ENCODE peak calls at places on chromosomes 7 and 10, in seven cellular contexts. F is IMR-90, I is H9, Z is mesenchymal stem cell, R is mesendoderm, D is H1, V is trophoblast cell. C is an unnamed sample.
A peak's percentile ranks its signal among the peaks of the same experiment; 100 is the strongest.

GRCh38 chr10:48509974-48510692 is 94.7 kb downstream of the ARHGAP22 start:
- DNase-seq in I (peak; percentile 38), Z (no peak), D (no peak), R (peak; percentile 67), V (no peak), F (no peak), C (no peak)

GRCh38 chr10:124002391-124003069 is 90.9 kb downstream of the CHST15 start:
- DNase-seq in V (no peak), F (no peak), D (no peak), I (no peak), Z (no peak), R (no peak), C (no peak)

GRCh38 chr7:26958834-26959233 is 94.4 kb upstream of the SKAP2 start:
- DNase-seq in R (no peak), V (no peak), F (peak; percentile 94), D (no peak), I (no peak), Z (peak; percentile 34), C (no peak)

GRCh38 chr7:50368366-50368765 is 63.9 kb downstream of the IKZF1 start:
- DNase-seq in I (no peak), F (no peak), D (no peak), V (no peak), R (no peak), Z (no peak), C (no peak)

GRCh38 chr10:79314761-79315601 is 32.3 kb upstream of the PPIF start:
- DNase-seq in F (no peak), Z (no peak), V (no peak), D (no peak), R (no peak), I (no peak), C (no peak)

GRCh38 chr10:3119796-3120459 is 52.6 kb downstream of the PFKP start:
- DNase-seq in Z (peak; percentile 31), F (peak; percentile 25), I (no peak), R (peak; percentile 25), D (no peak), V (no peak), C (no peak)

GRCh38 chr7:2169923-2170575 is 62.7 kb downstream of the MAD1L1 start:
- DNase-seq in Z (no peak), I (peak; percentile 26), R (no peak), D (no peak), F (no peak), V (peak; percentile 2), C (no peak)

GRCh38 chr7:116864084-116864483 is 1.7 kb downstream of the CAPZA2 start:
- DNase-seq in F (no peak), V (no peak), R (no peak), I (no peak), D (no peak), Z (no peak), C (no peak)

GRCh38 chr10:110547139-110547761 is 20.2 kb upstream of the SMC3 start:
- DNase-seq in F (peak; percentile 77), D (no peak), V (no peak), I (no peak), Z (peak; percentile 70), R (peak; percentile 77), C (no peak)

GRCh38 chr10:95324436-95325268 is 33.8 kb upstream of the PDLIM1 start:
- DNase-seq in I (no peak), R (no peak), D (no peak), F (peak; percentile 51), Z (no peak), V (no peak), C (no peak)

GRCh38 chr10:84820121-84820520 is 491.7 kb downstream of the CCSER2 start:
- DNase-seq in R (no peak), I (no peak), V (no peak), F (no peak), D (no peak), Z (no peak), C (no peak)

GRCh38 chr10:10792681-10793080 is 225.0 kb upstream of the CELF2 start:
- DNase-seq in F (peak; percentile 86), R (peak; percentile 85), V (no peak), D (no peak), Z (peak; percentile 77), I (no peak), C (peak; percentile 11)

GRCh38 chr7:98119257-98119918 is 12.7 kb downstream of the LMTK2 start:
- DNase-seq in F (peak; percentile 79), D (no peak), Z (peak; percentile 57), I (no peak), V (peak; percentile 47), R (peak; percentile 80), C (no peak)

GRCh38 chr10:122490786-122491680 is 29.7 kb downstream of the HTRA1 start:
- DNase-seq in I (no peak), V (no peak), D (no peak), R (no peak), Z (no peak), F (no peak), C (no peak)

GRCh38 chr10:73744690-73744994 is 470 bp downstream of the SEC24C start:
- DNase-seq in I (no peak), D (no peak), Z (peak; percentile 87), R (peak; percentile 83), F (peak; percentile 58), V (peak; percentile 66), C (no peak)

GRCh38 chr7:99469381-99470065 is 3.2 kb upstream of the ZNF789 start:
- DNase-seq in F (no peak), V (no peak), I (no peak), Z (no peak), R (peak; percentile 45), D (no peak), C (no peak)

GRCh38 chr10:124636271-124636993 is 107.7 kb downstream of the FAM53B start:
- DNase-seq in R (no peak), D (no peak), Z (no peak), F (no peak), I (no peak), V (no peak), C (no peak)

GRCh38 chr7:129845178-129845971 is 107.4 kb downstream of the UBE2H start:
- DNase-seq in I (no peak), R (no peak), Z (peak; percentile 80), V (no peak), D (no peak), F (peak; percentile 82), C (no peak)

GRCh38 chr7:118104812-118105441 is 79.0 kb upstream of the LSM8 start:
- DNase-seq in V (no peak), R (peak; percentile 40), Z (peak; percentile 38), I (no peak), D (no peak), F (peak; percentile 40), C (no peak)

GRCh38 chr10:32348297-32349198 is 1.6 kb upstream of the EPC1 start:
- DNase-seq in D (no peak), R (no peak), I (no peak), F (no peak), Z (no peak), V (peak; percentile 21), C (no peak)

GRCh38 chr10:33086100-33086499 is 128.1 kb upstream of the ITGB1 start:
- DNase-seq in I (no peak), Z (no peak), R (no peak), D (no peak), V (no peak), F (no peak), C (no peak)

GRCh38 chr10:50615654-50616053 is 8.1 kb downstream of the SGMS1 start:
- DNase-seq in F (no peak), I (no peak), V (no peak), R (no peak), Z (no peak), D (no peak), C (no peak)

DNA sequence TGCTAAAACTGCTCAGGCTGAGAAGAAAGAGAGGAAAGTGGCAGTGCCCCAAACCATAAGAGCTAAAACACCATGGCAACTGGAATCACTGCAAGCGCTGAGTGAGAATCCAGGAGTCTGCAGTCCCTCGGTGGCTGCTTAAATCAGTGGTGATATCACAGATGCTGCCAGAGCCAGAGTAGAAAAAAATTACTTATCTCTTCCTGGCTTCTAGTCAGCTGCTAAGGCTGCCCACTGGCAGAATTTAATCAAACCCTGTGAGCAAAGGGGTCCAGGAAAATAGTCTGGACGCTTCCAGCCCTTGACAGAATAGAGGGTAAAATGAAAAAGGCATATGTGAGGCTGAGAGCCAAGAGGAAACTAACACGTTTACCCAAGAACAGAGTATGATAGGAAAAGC is 150.3 kb upstream of the CHRM2 start:
- DNase-seq in V (no peak), Z (no peak), D (no peak), I (no peak), R (peak; percentile 8), F (no peak), C (no peak)
- H3K23ac ChIP-seq in V (no peak overlapping the region), Z (no peak overlapping the region), D (no peak overlapping the region), I (no peak overlapping the region), R (no peak overlapping the region), F (no peak overlapping the region), C (no peak overlapping the region)

GRCh38 chr10:244227-244626 is 109.0 kb downstream of the ZMYND11 start:
- DNase-seq in Z (no peak), I (no peak), F (no peak), R (no peak), V (no peak), D (no peak), C (no peak)

GRCh38 chr10:239109-239508 is 103.9 kb downstream of the ZMYND11 start:
- DNase-seq in Z (no peak), I (no peak), V (no peak), R (no peak), F (peak; percentile 29), D (no peak), C (no peak)

GRCh38 chr10:235921-236320 is 100.7 kb downstream of the ZMYND11 start:
- DNase-seq in F (no peak), V (no peak), R (no peak), Z (no peak), I (no peak), D (no peak), C (no peak)

GRCh38 chr10:246431-246830 is 111.2 kb downstream of the ZMYND11 start:
- DNase-seq in V (no peak), I (no peak), R (no peak), D (no peak), F (no peak), Z (no peak), C (no peak)

GRCh38 chr10:241451-241850 is 106.2 kb downstream of the ZMYND11 start:
- DNase-seq in Z (no peak), F (no peak), V (no peak), R (no peak), D (no peak), I (no peak), C (no peak)
- H3K23ac ChIP-seq in Z (no peak overlapping the region), F (no peak overlapping the region), V (no peak overlapping the region), R (no peak overlapping the region), D (no peak overlapping the region), I (no peak overlapping the region), C (no peak overlapping the region)

GRCh38 chr7:101248276-101248675 is 3.4 kb upstream of the FIS1 start:
- DNase-seq in V (no peak), Z (no peak), I (no peak), D (no peak), F (no peak), R (no peak), C (no peak)
- H3K23ac ChIP-seq in V (no peak overlapping the region), Z (no peak overlapping the region), I (no peak overlapping the region), D (no peak overlapping the region), F (no peak overlapping the region), R (no peak overlapping the region), C (no peak overlapping the region)

DNA sequence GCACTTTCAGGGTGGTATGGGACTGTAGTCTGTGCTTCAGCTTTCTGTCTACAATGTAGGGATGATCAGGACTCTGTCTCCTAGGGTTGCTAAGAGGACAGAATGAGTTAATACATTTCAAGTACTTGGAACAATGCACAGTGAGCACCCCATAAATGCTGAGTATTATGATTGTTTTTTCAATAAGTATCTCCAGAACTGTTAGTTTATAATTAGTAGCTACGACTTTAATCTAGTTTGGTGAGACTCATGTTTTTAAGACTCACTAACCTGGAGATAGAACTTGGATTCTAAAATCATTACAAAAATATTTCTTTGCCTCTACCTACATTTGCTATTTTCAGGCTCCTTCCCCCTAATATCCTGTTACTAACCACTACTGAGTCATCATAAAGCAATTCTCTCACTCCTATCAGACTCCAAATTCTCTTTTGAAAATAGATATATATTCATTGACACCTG is 95.3 kb downstream of the CPED1 start:
- DNase-seq in F (peak; percentile 51), Z (peak; percentile 32), V (no peak), R (no peak), D (no peak), I (no peak), C (no peak)
- H3K23ac ChIP-seq in F (peak overlapping the region; percentile 90), Z (no peak overlapping the region), V (no peak overlapping the region), R (no peak overlapping the region), D (no peak overlapping the region), I (no peak overlapping the region), C (no peak overlapping the region)